ENCODE peak calls at places on chromosomes 6 and 20, in four cellular contexts. Y is K562, W is HepG2, Z is HCT116. U is an unnamed sample.

GRCh38 chr6:151143337-151143736 is 96.4 kb upstream of the AKAP12 start:
- DNase-seq in W (no peak), Z (no peak), Y (no peak), U (no peak)

GRCh38 chr6:166106076-166106686 is 61.5 kb downstream of the TBXT start:
- DNase-seq in Y (peak), W (peak), Z (peak), U (peak)

GRCh38 chr20:45408646-45409213 is 641 bp downstream of the DBNDD2 start:
- DNase-seq in Y (no peak), Z (no peak), W (no peak), U (no peak)

GRCh38 chr6:127971945-127972391 is 71.1 kb upstream of the THEMIS start:
- DNase-seq in W (peak), Y (no peak), Z (no peak), U (no peak)

GRCh38 chr6:112010328-112010727 is 43.6 kb upstream of the CCN6 start:
- DNase-seq in W (peak), Z (no peak), Y (no peak), U (no peak)

GRCh38 chr20:24027229-24027628 is 38.6 kb upstream of the GGTLC1 start:
- DNase-seq in Y (no peak), Z (no peak), W (no peak), U (no peak)

GRCh38 chr6:133291671-133292070 is 50.5 kb downstream of the EYA4 start:
- DNase-seq in Y (no peak), Z (no peak), W (no peak), U (no peak)

GRCh38 chr20:14986656-14987055 is 649.2 kb upstream of the FLRT3 start:
- DNase-seq in Y (no peak), Z (no peak), W (no peak), U (no peak)

GRCh38 chr6:166761801-166762200 is 134.8 kb upstream of the RPS6KA2 start:
- DNase-seq in W (no peak), Y (no peak), Z (no peak), U (no peak)

GRCh38 chr20:45104786-45105185 is 3.9 kb upstream of the KCNS1 start:
- DNase-seq in Y (no peak), W (no peak), Z (no peak), U (no peak)

GRCh38 chr20:11905460-11906150 is 12.1 kb upstream of the BTBD3 start:
- DNase-seq in W (no peak), Y (no peak), Z (no peak), U (no peak)

GRCh38 chr6:127058027-127058426 is 60.4 kb upstream of the RSPO3 start:
- DNase-seq in W (no peak), Y (no peak), Z (no peak), U (no peak)

GRCh38 chr6:143961868-143962643 is 46.0 kb downstream of the PLAGL1 start:
- DNase-seq in Y (no peak), W (no peak), Z (no peak), U (no peak)

GRCh38 chr6:22605736-22606135 is 36.4 kb downstream of the HDGFL1 start:
- DNase-seq in Z (no peak), W (no peak), Y (no peak), U (no peak)

GRCh38 chr20:34753706-34754461 is 49.7 kb downstream of the TP53INP2 start:
- DNase-seq in W (no peak), Z (no peak), Y (no peak), U (no peak)

GRCh38 chr20:46767127-46767761 is 57.8 kb downstream of the SLC2A10 start:
- DNase-seq in Z (peak), Y (peak), W (peak), U (peak)

GRCh38 chr6:10347561-10348327 is 67.1 kb downstream of the TFAP2A start:
- DNase-seq in W (no peak), Y (no peak), Z (peak), U (no peak)

GRCh38 chr20:36407196-36407733 is 101.1 kb downstream of the DLGAP4 start:
- DNase-seq in Z (no peak), Y (no peak), W (no peak), U (no peak)

GRCh38 chr6:50837589-50838445 is 19.1 kb downstream of the TFAP2B start:
- DNase-seq in Z (no peak), Y (no peak), W (peak), U (no peak)

GRCh38 chr20:11810316-11811130 is 107.2 kb upstream of the BTBD3 start:
- DNase-seq in W (no peak), Y (no peak), Z (no peak), U (no peak)

GRCh38 chr6:56482525-56482924 is 160.2 kb downstream of the DST start:
- DNase-seq in W (peak), Y (no peak), Z (no peak), U (no peak)

GRCh38 chr6:169141706-169142705 is 111.6 kb downstream of the THBS2 start:
- DNase-seq in Z (no peak), Y (no peak), W (no peak), U (no peak)

GRCh38 chr6:38974389-38975133 is 74.0 kb upstream of the GLP1R start:
- DNase-seq in W (no peak), Z (no peak), Y (no peak), U (no peak)

DNA sequence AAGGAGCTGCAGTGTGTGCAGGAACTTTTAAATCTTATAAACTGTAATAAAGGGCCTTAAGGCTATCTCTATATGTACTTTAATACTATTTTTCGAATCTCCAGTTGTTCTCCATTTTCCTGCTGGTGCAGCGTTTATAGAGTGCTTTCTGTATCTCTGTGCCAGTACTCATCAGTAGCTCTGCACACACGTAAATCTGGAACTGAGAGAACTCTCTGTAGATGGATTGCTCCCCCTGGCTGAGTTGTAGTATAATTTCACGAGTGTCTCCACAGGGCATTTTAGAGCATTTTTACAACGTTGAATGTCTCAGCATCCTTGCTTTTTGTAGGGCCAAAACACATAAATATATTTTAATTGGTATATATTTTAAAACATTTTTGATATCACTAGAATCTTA is 256.5 kb downstream of the TRDN start:
- DNase-seq in Z (no peak), Y (no peak), W (peak), U (peak)
- TF ChIP-seq ELF1 in Z (no peak), Y (no peak), W (no peak), U (no peak)

GRCh38 chr20:61173267-61173666 is 78.8 kb upstream of the CDH4 start:
- DNase-seq in Z (no peak), W (no peak), Y (no peak), U (no peak)

GRCh38 chr20:61170921-61171320 is 81.1 kb upstream of the CDH4 start:
- DNase-seq in Z (no peak), W (no peak), Y (no peak), U (no peak)

GRCh38 chr20:61170521-61170920 is 81.5 kb upstream of the CDH4 start:
- DNase-seq in W (no peak), Y (no peak), Z (no peak), U (no peak)

GRCh38 chr20:61176874-61177273 is 75.2 kb upstream of the CDH4 start:
- DNase-seq in Y (no peak), Z (no peak), W (no peak), U (no peak)

GRCh38 chr20:61173966-61174725 is 77.9 kb upstream of the CDH4 start:
- DNase-seq in Y (no peak), Z (no peak), W (no peak), U (no peak)
- TF ChIP-seq ELF1 in Y (no peak), Z (no peak), W (no peak), U (no peak)

GRCh38 chr6:79946773-79947190 is 571 bp downstream of the ELOVL4 start:
- DNase-seq in Y (no peak), W (no peak), Z (no peak), U (no peak)

GRCh38 chr6:79943133-79943532 is 4.2 kb downstream of the ELOVL4 start:
- DNase-seq in Y (no peak), Z (no peak), W (no peak), U (no peak)

GRCh38 chr6:79947191-79948173 is at the start of gene ELOVL4:
- DNase-seq in W (no peak), Z (no peak), Y (no peak), U (peak)

GRCh38 chr6:79949235-79949634 is 1.9 kb upstream of the ELOVL4 start:
- DNase-seq in Z (peak), Y (peak), W (peak), U (peak)

DNA sequence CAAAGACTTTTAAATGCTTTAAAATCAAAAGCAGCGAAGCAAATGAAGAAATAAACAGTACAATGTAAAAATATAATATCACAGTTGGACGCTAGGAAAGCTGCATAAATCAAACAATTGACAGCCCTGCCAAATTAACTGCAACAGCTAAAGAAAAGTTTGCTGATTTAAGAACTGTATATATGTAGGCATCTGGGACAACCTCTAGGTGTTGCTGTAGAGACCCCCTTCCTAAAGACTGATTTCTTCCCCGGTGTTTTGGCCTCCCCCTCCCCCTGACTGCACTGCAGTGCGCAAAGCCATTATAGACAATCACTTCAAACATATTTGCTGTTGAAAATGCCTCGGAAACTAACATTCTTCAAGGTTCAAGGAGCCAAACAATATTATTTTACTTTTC is 1.1 kb downstream of the ELOVL4 start:
- DNase-seq in W (peak), Z (no peak), Y (no peak), U (peak)
- TF ChIP-seq ELF1 in W (no peak), Z (no peak), Y (no peak), U (no peak)

GRCh38 chr6:155115893-155116570 is 120.9 kb downstream of the TIAM2 start:
- DNase-seq in W (no peak), Y (no peak), Z (no peak), U (no peak)

GRCh38 chr6:155116571-155116910 is 121.4 kb downstream of the TIAM2 start:
- DNase-seq in W (no peak), Z (no peak), Y (no peak), U (no peak)

GRCh38 chr6:155121699-155122098 is 126.6 kb downstream of the TIAM2 start:
- DNase-seq in Z (no peak), W (no peak), Y (no peak), U (peak)

GRCh38 chr6:155120034-155120433 is 124.9 kb downstream of the TIAM2 start:
- DNase-seq in Z (no peak), W (no peak), Y (no peak), U (no peak)

DNA sequence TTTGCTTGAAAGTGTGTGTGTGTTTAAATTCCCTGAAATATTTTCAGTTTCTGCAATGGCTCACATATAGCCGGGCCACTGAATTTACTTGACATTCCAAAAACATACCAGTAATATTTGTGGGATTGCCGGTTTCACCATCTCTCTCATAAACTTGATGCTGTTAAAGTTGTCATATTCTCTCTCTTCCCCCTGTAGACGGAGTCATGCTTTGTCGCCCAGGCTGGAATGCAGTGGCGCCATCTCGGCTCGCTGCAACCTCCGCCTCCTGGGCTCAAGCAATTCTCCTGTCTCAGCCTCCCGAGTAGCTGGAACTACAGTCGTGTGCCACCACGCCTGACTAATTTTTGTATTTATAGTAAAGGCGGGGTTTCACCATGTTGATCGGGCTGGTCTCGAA is 122.2 kb downstream of the TIAM2 start:
- DNase-seq in Z (no peak), Y (no peak), W (no peak), U (no peak)
- TF ChIP-seq ELF1 in Z (no peak), Y (no peak), W (no peak), U (no peak)

DNA sequence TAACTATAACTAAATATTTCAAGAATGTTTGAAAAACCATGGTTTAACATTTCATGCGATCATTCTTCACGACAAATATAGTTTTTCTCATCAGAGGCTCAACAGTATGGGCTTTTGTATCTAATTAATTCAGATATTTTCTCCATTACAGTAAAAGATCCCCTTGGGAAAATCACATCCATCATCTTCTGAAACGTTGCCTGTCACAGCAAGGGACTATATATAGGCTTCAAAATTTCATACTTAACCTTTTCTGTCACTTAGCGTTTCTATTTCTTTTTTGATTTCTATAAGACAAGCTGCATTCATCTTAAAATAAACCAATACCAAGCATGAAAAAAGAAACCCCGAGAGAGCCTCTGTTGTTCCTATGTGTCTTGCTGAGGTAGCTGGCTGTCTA is 710.0 kb downstream of the PRKN start:
- DNase-seq in Y (no peak), W (no peak), Z (no peak), U (no peak)
- TF ChIP-seq ELF1 in Y (no peak), W (no peak), Z (no peak), U (no peak)

DNA sequence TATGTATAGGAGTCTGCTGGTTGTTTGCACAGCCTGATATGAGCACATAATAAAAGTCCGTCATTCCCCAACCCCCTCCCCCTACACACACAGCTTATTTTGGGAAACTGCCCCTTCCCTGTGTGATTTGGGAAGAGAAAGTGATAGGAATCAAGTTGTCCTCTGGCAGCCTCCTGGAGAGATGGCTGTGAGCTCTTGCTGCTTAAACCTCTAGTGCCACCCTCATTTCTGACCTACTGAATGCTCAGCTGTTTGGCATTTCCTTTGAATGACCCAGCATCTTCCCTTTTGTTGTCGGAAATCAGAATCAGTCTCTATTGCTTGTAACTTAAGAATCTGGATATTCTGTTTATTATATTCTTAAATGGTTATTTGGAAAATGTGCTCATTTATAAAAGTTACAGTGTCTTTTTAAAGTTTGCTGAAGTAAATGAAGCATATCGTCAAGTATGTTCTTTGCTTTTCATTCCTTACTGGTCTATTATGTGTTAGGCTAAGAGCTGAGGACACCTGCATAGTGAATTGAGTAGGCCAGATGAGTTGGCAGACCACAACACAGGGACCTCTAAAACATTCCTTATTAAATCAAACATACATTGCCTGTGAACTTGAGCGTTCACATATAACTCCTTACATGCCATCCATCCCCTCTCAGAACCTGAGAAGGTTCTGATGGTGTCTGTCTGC is 5.5 kb downstream of the RWDD2A start:
- DNase-seq in Y (no peak), Z (no peak), W (no peak), U (no peak)
- TF ChIP-seq ELF1 in Y (no peak), Z (no peak), W (no peak), U (no peak)

GRCh38 chr6:121521164-121521555 is 85.7 kb downstream of the GJA1 start:
- DNase-seq in W (no peak), Z (no peak), Y (no peak), U (no peak)

GRCh38 chr6:121526282-121526681 is 90.8 kb downstream of the GJA1 start:
- DNase-seq in Y (no peak), Z (no peak), W (no peak), U (no peak)

GRCh38 chr6:121522265-121522664 is 86.8 kb downstream of the GJA1 start:
- DNase-seq in Z (no peak), Y (no peak), W (no peak), U (no peak)

GRCh38 chr6:121522771-121523386 is 87.4 kb downstream of the GJA1 start:
- DNase-seq in Z (no peak), Y (no peak), W (no peak), U (no peak)

DNA sequence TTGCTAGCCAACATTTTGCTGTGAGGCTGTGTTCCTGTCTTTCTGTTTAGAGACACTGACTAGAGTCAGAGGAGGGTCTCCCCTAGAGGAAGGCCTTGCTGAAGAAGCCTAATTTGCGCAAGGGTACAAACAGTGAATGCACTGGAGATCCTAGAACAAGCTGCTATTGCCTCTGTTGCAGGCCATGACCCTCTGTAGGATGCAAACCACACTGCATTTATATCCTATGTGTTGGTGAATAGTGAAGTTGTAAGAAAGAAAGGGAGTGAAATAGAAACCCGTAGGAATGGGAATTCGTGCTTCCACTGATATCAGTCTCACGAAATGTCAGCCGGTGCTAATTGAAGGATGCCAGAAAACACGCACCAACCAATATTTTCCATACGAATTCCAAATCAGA is 88.2 kb downstream of the GJA1 start:
- DNase-seq in Y (no peak), Z (no peak), W (no peak), U (no peak)
- TF ChIP-seq ELF1 in Y (no peak), Z (no peak), W (no peak), U (no peak)

GRCh38 chr6:163494279-163494727 is 79.8 kb downstream of the QKI start:
- DNase-seq in W (no peak), Y (no peak), Z (peak), U (no peak)
- TF ChIP-seq ELF1 in W (no peak), Y (no peak), Z (no peak), U (no peak)

GRCh38 chr20:53706511-53707031 is 112.9 kb upstream of the ZNF217 start:
- DNase-seq in Y (no peak), Z (no peak), W (no peak), U (no peak)
- TF ChIP-seq ELF1 in Y (no peak), Z (no peak), W (no peak), U (no peak)

GRCh38 chr6:54846243-54846856 is at the start of gene FAM83B:
- DNase-seq in W (no peak), Z (peak), Y (no peak), U (no peak)
- TF ChIP-seq ELF1 in W (no peak), Z (no peak), Y (no peak), U (no peak)

U was measured in SK-N-SH.